ENCODE peak calls at places on chromosome 18, in eight cellular contexts. N is lung; V is stimulated activated CD4-positive, alpha-beta T cell treated with anti-CD3 and anti-CD28 coated beads, Interleukin-2, amount 100 ng/mL, for 48 hours; Q is activated effector memory CD4-positive, alpha-beta T cell treated with Interleukin-2 at 50 U/mL for 16 hours; B is activated CD4-positive, alpha-beta T cell treated with anti-CD3 and anti-CD28 coated beads for 48 hours; E is activated T-cell treated with anti-CD3 and anti-CD28 coated beads, Interleukin-2, amount 50 U/mL, for 1 hour; G is AML-193; Y is iPS-NIHi11. U is an unnamed sample.
A peak's percentile ranks its signal among the peaks of the same experiment; 100 is the strongest.

GRCh38 chr18:8399138-8399537 is 210.1 kb upstream of the RAB12 start:
- DNase-seq in N (no peak), V (no peak), Q (no peak), B (no peak), E (no peak), G (no peak), Y (no peak), U (no peak)

GRCh38 chr18:9933865-9934264 is 20.0 kb downstream of the VAPA start:
- DNase-seq in N (no peak), V (no peak), Q (no peak), B (no peak), E (no peak), G (no peak), Y (no peak), U (no peak)

GRCh38 chr18:28150925-28151324 is 26.0 kb downstream of the CDH2 start:
- DNase-seq in N (no peak), V (no peak), Q (no peak), B (no peak), E (no peak), G (no peak), Y (no peak), U (no peak)

GRCh38 chr18:44048846-44049245 is 631.8 kb upstream of the SETBP1 start:
- DNase-seq in N (no peak), V (no peak), Q (no peak), B (no peak), E (no peak), G (no peak), Y (no peak), U (no peak)

GRCh38 chr18:6960656-6961055 is 156.9 kb downstream of the LAMA1 start:
- DNase-seq in N (no peak), V (no peak), Q (no peak), B (no peak), E (no peak), G (no peak), Y (no peak), U (no peak)

GRCh38 chr18:9066817-9067306 is 35.6 kb upstream of the NDUFV2 start:
- DNase-seq in N (no peak), V (no peak), Q (no peak), B (no peak), E (no peak), G (no peak), Y (no peak), U (no peak)

GRCh38 chr18:23837591-23837990 is 148.3 kb downstream of the LAMA3 start:
- DNase-seq in N (no peak), V (no peak), Q (no peak), B (no peak), E (no peak), G (no peak), Y (no peak), U (no peak)

GRCh38 chr18:28065031-28065792 is 111.7 kb downstream of the CDH2 start:
- DNase-seq in N (no peak), V (no peak), Q (no peak), B (no peak), E (no peak), G (no peak), Y (no peak), U (no peak)

GRCh38 chr18:41347057-41347456 is 608.0 kb upstream of the PIK3C3 start:
- DNase-seq in N (no peak), V (no peak), Q (no peak), B (no peak), E (no peak), G (no peak), Y (no peak), U (no peak)

GRCh38 chr18:47331051-47331450 is 79.6 kb upstream of the SKOR2 start:
- DNase-seq in N (no peak), V (no peak), Q (no peak), B (no peak), E (no peak), G (no peak), Y (no peak), U (no peak)

GRCh38 chr18:2303517-2304238 is 267.6 kb downstream of the METTL4 start:
- DNase-seq in N (no peak), V (no peak), Q (no peak), B (no peak), E (no peak), G (no peak), Y (no peak), U (no peak)

GRCh38 chr18:62037989-62038778 is 145.4 kb upstream of the RNF152 start:
- DNase-seq in N (no peak), V (no peak), Q (no peak), B (no peak), E (no peak), G (no peak), Y (no peak), U (no peak)

GRCh38 chr18:65762556-65762955 is 11.7 kb downstream of the CDH7 start:
- DNase-seq in N (no peak), V (no peak), Q (no peak), B (no peak), E (no peak), G (no peak), Y (no peak), U (no peak)

GRCh38 chr18:48631851-48632250 is 93.0 kb downstream of the CTIF start:
- DNase-seq in N (no peak), V (no peak), Q (no peak), B (no peak), E (no peak), G (no peak), Y (no peak), U (no peak)

GRCh38 chr18:55088561-55088960 is 129.3 kb upstream of the CCDC68 start:
- DNase-seq in N (no peak), V (no peak), Q (no peak), B (no peak), E (no peak), G (no peak), Y (no peak), U (no peak)

GRCh38 chr18:43007365-43007764 is 108.1 kb downstream of the RIT2 start:
- DNase-seq in N (no peak), V (no peak), Q (no peak), B (no peak), E (no peak), G (no peak), Y (no peak), U (no peak)

GRCh38 chr18:50528806-50529205 is 31.1 kb upstream of the MAPK4 start:
- DNase-seq in N (no peak), V (no peak), Q (no peak), B (no peak), E (no peak), G (no peak), Y (no peak), U (no peak)

GRCh38 chr18:75247601-75248421 is 37.2 kb downstream of the TSHZ1 start:
- DNase-seq in N (no peak), V (no peak), Q (no peak), B (no peak), E (no peak), G (peak; percentile 12), Y (no peak), U (no peak)

GRCh38 chr18:80201739-80202138 is 45.6 kb downstream of the PARD6G start:
- DNase-seq in N (peak; percentile 26), V (no peak), Q (no peak), B (no peak), E (no peak), G (no peak), Y (no peak), U (no peak)

GRCh38 chr18:34626404-34627137 is 83.5 kb upstream of the DTNA start:
- DNase-seq in N (no peak), V (no peak), Q (no peak), B (no peak), E (no peak), G (no peak), Y (no peak), U (no peak)

GRCh38 chr18:47420130-47420529 is 168.7 kb upstream of the SKOR2 start:
- DNase-seq in N (no peak), V (no peak), Q (no peak), B (no peak), E (no peak), G (peak; percentile 3), Y (no peak), U (no peak)

GRCh38 chr18:75267643-75268184 is 57.1 kb downstream of the TSHZ1 start:
- DNase-seq in N (no peak), V (no peak), Q (no peak), B (no peak), E (no peak), G (no peak), Y (no peak), U (no peak)

GRCh38 chr18:61031626-61032025 is 301.6 kb upstream of the CDH20 start:
- DNase-seq in N (no peak), V (no peak), Q (no peak), B (no peak), E (no peak), G (no peak), Y (no peak), U (no peak)

GRCh38 chr18:27673861-27674260 is 488.8 kb upstream of the CHST9 start:
- DNase-seq in N (no peak), V (no peak), Q (no peak), B (no peak), E (no peak), G (no peak), Y (no peak), U (no peak)

GRCh38 chr18:9095297-9096012 is 7.0 kb upstream of the NDUFV2 start:
- DNase-seq in N (no peak), V (peak; percentile 38), Q (peak; percentile 49), B (peak; percentile 76), E (peak; percentile 41), G (no peak), Y (no peak), U (no peak)

GRCh38 chr18:22924589-22924988 is 8.5 kb upstream of the RBBP8 start:
- DNase-seq in N (no peak), V (no peak), Q (no peak), B (no peak), E (no peak), G (no peak), Y (no peak), U (no peak)

GRCh38 chr18:46481847-46482245 is 175.2 kb downstream of the LOXHD1 start:
- DNase-seq in N (no peak), V (no peak), Q (no peak), B (no peak), E (no peak), G (no peak), Y (no peak), U (no peak)

GRCh38 chr18:38076346-38077053 is 510.9 kb upstream of the CELF4 start:
- DNase-seq in N (no peak), V (no peak), Q (no peak), B (no peak), E (no peak), G (no peak), Y (no peak), U (no peak)

GRCh38 chr18:39685303-39685902 is 2119.8 kb upstream of the CELF4 start:
- DNase-seq in N (no peak), V (no peak), Q (no peak), B (no peak), E (no peak), G (no peak), Y (peak; percentile 32), U (no peak)

GRCh38 chr18:2850816-2851215 is 4.0 kb downstream of the EMILIN2 start:
- DNase-seq in N (no peak), V (no peak), Q (no peak), B (peak; percentile 38), E (no peak), G (no peak), Y (no peak), U (no peak)

GRCh38 chr18:13934676-13935075 is 19.3 kb upstream of the MC2R start:
- DNase-seq in N (no peak), V (no peak), Q (no peak), B (no peak), E (no peak), G (no peak), Y (no peak), U (no peak)

GRCh38 chr18:49691177-49691608 is 122.1 kb downstream of the ACAA2 start:
- DNase-seq in N (no peak), V (no peak), Q (no peak), B (no peak), E (no peak), G (no peak), Y (no peak), U (no peak)

GRCh38 chr18:25164837-25165791 is 186.9 kb downstream of the ZNF521 start:
- DNase-seq in N (no peak), V (no peak), Q (no peak), B (no peak), E (no peak), G (no peak), Y (no peak), U (no peak)

GRCh38 chr18:2878656-2879330 is 32.0 kb downstream of the EMILIN2 start:
- DNase-seq in N (peak; percentile 26), V (no peak), Q (no peak), B (no peak), E (no peak), G (no peak), Y (no peak), U (no peak)